ENCODE peak calls at places on chromosome 5, in seven cellular contexts. W is naive B cell, C is lower lobe of right lung, J is HS-5, H is HEK293T, Q is WTC11, K is SHP77 treated with DMSO at 0.1 percent for 48 hours. E is an unnamed sample.

GRCh38 chr5:52657231-52657645 is 130.5 kb upstream of the ITGA1 start:
- DNase-seq in J (peak; percentile 36), C (no peak), Q (no peak), H (peak; percentile 22), K (peak; percentile 7), W (peak; percentile 2), E (peak; percentile 79)

GRCh38 chr5:121667292-121667691 is 184.4 kb upstream of the FTMT start:
- DNase-seq in C (no peak), H (no peak), Q (no peak), W (no peak), J (no peak), K (no peak), E (no peak)

GRCh38 chr5:142837274-142837673 is 67.1 kb downstream of the ARHGAP26 start:
- DNase-seq in W (no peak), Q (no peak), C (no peak), J (no peak), H (no peak), K (no peak), E (no peak)

GRCh38 chr5:133257977-133258376 is 206.2 kb downstream of the HSPA4 start:
- DNase-seq in K (no peak), H (no peak), W (no peak), Q (no peak), C (no peak), J (no peak), E (no peak)

GRCh38 chr5:181203093-181203711 is 1.8 kb downstream of the TRIM7 start:
- DNase-seq in H (no peak), Q (no peak), W (no peak), J (no peak), K (no peak), C (no peak), E (no peak)

GRCh38 chr5:60738461-60738860 is 38.5 kb upstream of the DEPDC1B start:
- DNase-seq in H (no peak), C (no peak), Q (no peak), J (no peak), K (no peak), W (no peak), E (no peak)

GRCh38 chr5:10524376-10525123 is 39.3 kb upstream of the ANKRD33B start:
- DNase-seq in C (no peak), H (no peak), W (no peak), K (peak; percentile 82), Q (no peak), J (peak; percentile 97), E (no peak)

GRCh38 chr5:82861705-82862104 is 215.5 kb downstream of the TMEM167A start:
- DNase-seq in H (no peak), J (no peak), Q (no peak), C (no peak), W (no peak), K (no peak), E (no peak)

GRCh38 chr5:127280494-127281220 is 9.9 kb upstream of the MEGF10 start:
- DNase-seq in W (no peak), J (no peak), K (peak; percentile 95), C (no peak), H (peak; percentile 21), Q (peak; percentile 12), E (peak; percentile 46)

GRCh38 chr5:7415948-7416535 is 20.1 kb downstream of the ADCY2 start:
- DNase-seq in J (no peak), Q (no peak), W (no peak), H (no peak), K (no peak), C (no peak), E (no peak)

GRCh38 chr5:114449836-114450515 is 88.1 kb downstream of the KCNN2 start:
- DNase-seq in K (no peak), W (peak; percentile 3), C (peak; percentile 61), Q (peak; percentile 77), J (peak; percentile 14), H (peak; percentile 68), E (peak; percentile 18)

GRCh38 chr5:103894882-103895281 is 332.3 kb upstream of the NUDT12 start:
- DNase-seq in K (peak; percentile 73), Q (peak; percentile 26), J (peak; percentile 15), C (no peak), H (no peak), W (no peak), E (peak; percentile 84)

GRCh38 chr5:109741390-109741789 is 51.7 kb downstream of the MAN2A1 start:
- DNase-seq in H (no peak), W (no peak), J (no peak), K (no peak), Q (no peak), C (no peak), E (no peak)

GRCh38 chr5:74659172-74659571 is 18.6 kb upstream of the ENC1 start:
- DNase-seq in C (no peak), K (no peak), Q (no peak), H (no peak), W (no peak), J (no peak), E (no peak)

GRCh38 chr5:1527533-1528205 is 3.9 kb upstream of the LPCAT1 start:
- DNase-seq in Q (peak; percentile 3), C (no peak), K (no peak), W (no peak), H (no peak), J (no peak), E (no peak)

GRCh38 chr5:59648949-59649921 is 244.3 kb downstream of the PDE4D start:
- DNase-seq in K (no peak), Q (no peak), J (no peak), W (no peak), H (peak; percentile 40), C (no peak), E (no peak)

GRCh38 chr5:142874537-142874936 is 104.4 kb downstream of the ARHGAP26 start:
- DNase-seq in H (no peak), Q (no peak), C (peak; percentile 90), J (no peak), W (no peak), K (peak; percentile 71), E (no peak)

GRCh38 chr5:95697781-95698681 is 15.2 kb upstream of the SPATA9 start:
- DNase-seq in Q (no peak), J (no peak), W (no peak), K (no peak), H (peak; percentile 40), C (no peak), E (no peak)

GRCh38 chr5:104177651-104178050 is 615.1 kb upstream of the NUDT12 start:
- DNase-seq in C (no peak), H (no peak), K (no peak), W (no peak), J (no peak), Q (no peak), E (no peak)

GRCh38 chr5:17203329-17204132 is 13.9 kb upstream of the BASP1 start:
- DNase-seq in C (no peak), K (peak; percentile 55), W (peak; percentile 38), Q (no peak), H (peak; percentile 66), J (no peak), E (peak; percentile 54)

GRCh38 chr5:110784901-110785300 is 46.1 kb downstream of the SLC25A46 start:
- DNase-seq in J (no peak), K (no peak), C (no peak), W (no peak), Q (no peak), H (no peak), E (no peak)

GRCh38 chr5:170522211-170523128 is 18.6 kb downstream of the KCNIP1 start:
- DNase-seq in H (no peak), C (no peak), Q (no peak), J (peak; percentile 59), K (no peak), W (no peak), E (no peak)

GRCh38 chr5:169856571-169856970 is 123.7 kb downstream of the INSYN2B start:
- DNase-seq in W (no peak), H (no peak), J (peak; percentile 55), C (no peak), Q (no peak), K (no peak), E (no peak)

GRCh38 chr5:127386557-127386956 is 96.0 kb downstream of the MEGF10 start:
- DNase-seq in Q (no peak), K (no peak), W (no peak), H (no peak), J (no peak), C (no peak), E (no peak)

GRCh38 chr5:67528953-67529352 is 332.4 kb upstream of the CD180 start:
- DNase-seq in H (no peak), Q (no peak), J (no peak), C (no peak), W (no peak), K (no peak), E (no peak)

GRCh38 chr5:72478684-72479083 is 28.5 kb downstream of the ZNF366 start:
- DNase-seq in J (no peak), C (no peak), K (no peak), H (no peak), Q (no peak), W (no peak), E (no peak)

GRCh38 chr5:122352331-122352730 is 40.3 kb downstream of the SNCAIP start:
- DNase-seq in J (no peak), W (no peak), K (no peak), C (no peak), Q (no peak), H (no peak), E (no peak)

GRCh38 chr5:75362474-75362975 is 25.5 kb downstream of the HMGCR start:
- DNase-seq in W (no peak), C (no peak), K (no peak), J (no peak), H (no peak), Q (no peak), E (no peak)

GRCh38 chr5:80255425-80255751 is 460 bp downstream of the SERINC5 start:
- DNase-seq in C (peak; percentile 83), Q (peak; percentile 54), J (no peak), H (peak; percentile 67), K (no peak), W (no peak), E (no peak)

GRCh38 chr5:149037819-149038218 is 25.0 kb downstream of the SH3TC2 start:
- DNase-seq in H (no peak), C (no peak), K (no peak), J (no peak), Q (no peak), W (no peak), E (no peak)

GRCh38 chr5:90707698-90708097 is 149.1 kb downstream of the ADGRV1 start:
- DNase-seq in Q (no peak), H (no peak), C (no peak), W (no peak), K (no peak), J (no peak), E (no peak)

GRCh38 chr5:161846731-161847130 is 1.2 kb upstream of the GABRA1 start:
- DNase-seq in J (no peak), H (no peak), C (no peak), K (no peak), Q (peak; percentile 64), W (no peak), E (no peak)

GRCh38 chr5:95822038-95822407 is 503 bp downstream of the GLRX start:
- DNase-seq in C (peak; percentile 78), Q (peak; percentile 36), K (no peak), J (no peak), W (peak; percentile 71), H (peak; percentile 50), E (no peak)

GRCh38 chr5:162240734-162241133 is 173.2 kb downstream of the GABRG2 start:
- DNase-seq in K (no peak), C (no peak), J (no peak), Q (no peak), H (no peak), W (no peak), E (no peak)

GRCh38 chr5:113806250-113806649 is 292.8 kb downstream of the YTHDC2 start:
- DNase-seq in C (no peak), K (no peak), Q (no peak), W (no peak), J (peak; percentile 63), H (no peak), E (no peak)

GRCh38 chr5:1174122-1174936 is 27.1 kb upstream of the SLC6A19 start:
- DNase-seq in W (peak; percentile 27), C (peak; percentile 59), H (peak; percentile 83), Q (peak; percentile 78), K (peak; percentile 72), J (peak; percentile 54), E (peak; percentile 53)

GRCh38 chr5:135035678-135036030 is 1.6 kb upstream of the PITX1 start:
- DNase-seq in C (peak; percentile 25), H (no peak), W (no peak), K (no peak), Q (no peak), J (no peak), E (no peak)

GRCh38 chr5:35180046-35180445 is 50.2 kb downstream of the PRLR start:
- DNase-seq in C (no peak), W (no peak), Q (no peak), K (no peak), J (no peak), H (no peak), E (no peak)